ENCODE peak calls at places on chromosomes 2 and 18, in four cellular contexts. One of them, this sample, is unnamed.

GRCh38 chr18:57910817-57911216 is 107.7 kb upstream of the ATP8B1 start:
- DNase-seq in thoracic aorta: no peak
- DNase-seq in dorsolateral prefrontal cortex: no peak
- DNase-seq in GM23338: peak
- DNase-seq in this sample: no peak

GRCh38 chr18:3998698-3999333 is 456.3 kb downstream of the DLGAP1 start:
- DNase-seq in thoracic aorta: no peak
- DNase-seq in dorsolateral prefrontal cortex: no peak
- DNase-seq in GM23338: peak
- DNase-seq in this sample: peak

GRCh38 chr2:47089083-47089464 is 66.0 kb downstream of the STPG4 start:
- DNase-seq in thoracic aorta: no peak
- DNase-seq in dorsolateral prefrontal cortex: no peak
- DNase-seq in GM23338: no peak
- DNase-seq in this sample: no peak

GRCh38 chr2:6946722-6947121 is 29.5 kb downstream of the RNF144A start:
- DNase-seq in thoracic aorta: no peak
- DNase-seq in dorsolateral prefrontal cortex: no peak
- DNase-seq in GM23338: no peak
- DNase-seq in this sample: peak

GRCh38 chr2:181234429-181235410 is 222.5 kb upstream of the ITGA4 start:
- DNase-seq in thoracic aorta: no peak
- DNase-seq in dorsolateral prefrontal cortex: no peak
- DNase-seq in GM23338: no peak
- DNase-seq in this sample: no peak

GRCh38 chr2:185188656-185189055 is 549.9 kb upstream of the FSIP2 start:
- DNase-seq in thoracic aorta: no peak
- DNase-seq in dorsolateral prefrontal cortex: no peak
- DNase-seq in GM23338: no peak
- DNase-seq in this sample: no peak

GRCh38 chr2:171595896-171596295 is 73.6 kb downstream of the CYBRD1 start:
- DNase-seq in thoracic aorta: no peak
- DNase-seq in dorsolateral prefrontal cortex: no peak
- DNase-seq in GM23338: no peak
- DNase-seq in this sample: peak

GRCh38 chr2:188425266-188425665 is 133.6 kb downstream of the GULP1 start:
- DNase-seq in thoracic aorta: no peak
- DNase-seq in dorsolateral prefrontal cortex: no peak
- DNase-seq in GM23338: no peak
- DNase-seq in this sample: no peak

GRCh38 chr2:13607139-13607538 is 890.4 kb downstream of the TRIB2 start:
- DNase-seq in thoracic aorta: no peak
- DNase-seq in dorsolateral prefrontal cortex: no peak
- DNase-seq in GM23338: no peak
- DNase-seq in this sample: no peak

GRCh38 chr2:156753766-156754165 is 317.6 kb downstream of the GPD2 start:
- DNase-seq in thoracic aorta: no peak
- DNase-seq in dorsolateral prefrontal cortex: no peak
- DNase-seq in GM23338: no peak
- DNase-seq in this sample: no peak

GRCh38 chr2:70258532-70258875 is 567 bp downstream of the PCYOX1 start:
- DNase-seq in thoracic aorta: no peak
- DNase-seq in dorsolateral prefrontal cortex: no peak
- DNase-seq in GM23338: peak
- DNase-seq in this sample: peak

GRCh38 chr2:238527565-238527964 is 100.8 kb downstream of the ASB1 start:
- DNase-seq in thoracic aorta: no peak
- DNase-seq in dorsolateral prefrontal cortex: no peak
- DNase-seq in GM23338: no peak
- DNase-seq in this sample: peak

GRCh38 chr2:238523158-238524110 is 96.7 kb downstream of the ASB1 start:
- DNase-seq in thoracic aorta: no peak
- DNase-seq in dorsolateral prefrontal cortex: no peak
- DNase-seq in GM23338: peak
- DNase-seq in this sample: no peak

GRCh38 chr2:238525990-238526389 is 99.3 kb downstream of the ASB1 start:
- DNase-seq in thoracic aorta: no peak
- DNase-seq in dorsolateral prefrontal cortex: no peak
- DNase-seq in GM23338: no peak
- DNase-seq in this sample: no peak

GRCh38 chr2:238521870-238522269 is 95.1 kb downstream of the ASB1 start:
- DNase-seq in thoracic aorta: no peak
- DNase-seq in dorsolateral prefrontal cortex: no peak
- DNase-seq in GM23338: no peak
- DNase-seq in this sample: no peak

DNA sequence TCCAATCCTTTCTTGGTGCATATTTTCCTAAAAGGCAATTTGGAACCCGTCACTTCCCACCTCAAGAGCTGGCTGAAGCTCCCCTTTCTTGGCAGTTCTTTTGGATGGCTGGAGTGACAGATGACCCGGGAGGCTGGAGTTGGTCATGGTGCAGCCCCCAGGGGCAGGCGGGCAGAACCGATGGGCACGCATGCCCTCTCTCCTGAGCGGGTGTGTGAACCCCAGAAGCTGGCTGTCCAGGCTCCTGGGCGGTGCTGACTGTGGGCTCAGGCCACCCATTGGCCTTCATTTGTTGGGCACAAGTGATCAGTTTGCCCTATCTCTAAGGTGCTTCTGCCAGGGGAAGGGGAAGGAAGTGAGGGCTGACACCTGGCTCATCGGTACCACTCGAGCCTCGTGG is 97.9 kb downstream of the ASB1 start:
- DNase-seq in thoracic aorta: no peak
- DNase-seq in dorsolateral prefrontal cortex: no peak
- DNase-seq in GM23338: no peak
- DNase-seq in this sample: no peak
- TF ChIP-seq CTCF in thoracic aorta: no peak
- TF ChIP-seq CTCF in dorsolateral prefrontal cortex: no peak
- TF ChIP-seq CTCF in GM23338: no peak
- TF ChIP-seq CTCF in this sample: no peak

GRCh38 chr18:77087391-77088141 is 45.0 kb downstream of the MBP start:
- DNase-seq in thoracic aorta: no peak
- DNase-seq in dorsolateral prefrontal cortex: peak
- DNase-seq in GM23338: peak
- DNase-seq in this sample: peak
- H3K27ac ChIP-seq in thoracic aorta: peak
- H3K27ac ChIP-seq in dorsolateral prefrontal cortex: peak
- H3K27ac ChIP-seq in GM23338: no peak
- H3K27ac ChIP-seq in this sample: peak

DNA sequence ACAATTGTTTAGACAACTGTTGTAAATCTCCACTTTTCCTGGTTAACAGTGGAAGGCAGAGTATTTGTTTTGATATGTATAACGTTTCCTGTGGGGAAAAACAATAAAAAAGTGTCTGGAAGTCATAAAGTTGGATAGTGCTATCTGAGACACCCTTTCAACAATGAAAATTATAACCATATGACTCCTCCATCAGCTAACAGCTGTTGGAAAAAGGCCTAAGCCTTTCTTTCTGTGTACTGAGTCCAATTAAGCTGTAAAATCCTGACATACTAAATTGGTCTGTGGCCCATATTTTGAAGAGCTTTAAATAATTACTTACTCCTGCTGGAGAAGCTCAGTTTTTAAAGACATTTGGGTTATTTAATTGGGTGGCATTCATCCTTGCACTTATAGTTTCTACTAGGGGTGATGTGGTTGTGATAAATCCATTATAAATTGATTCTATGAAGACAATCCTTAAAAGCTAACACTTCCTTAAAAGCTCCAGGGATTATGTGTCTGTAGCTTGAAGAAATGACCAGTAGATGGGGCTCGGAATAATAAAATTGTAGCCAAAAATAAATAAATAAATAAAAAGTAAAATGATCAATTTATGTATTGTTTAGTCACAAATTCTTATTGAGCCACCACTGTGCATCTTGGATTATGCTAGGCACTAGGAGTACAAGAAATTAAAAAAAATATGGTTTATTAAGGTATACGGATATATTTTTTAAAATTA is 698.2 kb upstream of the NXPH2 start:
- DNase-seq in thoracic aorta: no peak
- DNase-seq in dorsolateral prefrontal cortex: no peak
- DNase-seq in GM23338: no peak
- DNase-seq in this sample: peak
- TF ChIP-seq CTCF in thoracic aorta: no peak
- TF ChIP-seq CTCF in dorsolateral prefrontal cortex: no peak
- TF ChIP-seq CTCF in GM23338: no peak
- TF ChIP-seq CTCF in this sample: no peak

DNA sequence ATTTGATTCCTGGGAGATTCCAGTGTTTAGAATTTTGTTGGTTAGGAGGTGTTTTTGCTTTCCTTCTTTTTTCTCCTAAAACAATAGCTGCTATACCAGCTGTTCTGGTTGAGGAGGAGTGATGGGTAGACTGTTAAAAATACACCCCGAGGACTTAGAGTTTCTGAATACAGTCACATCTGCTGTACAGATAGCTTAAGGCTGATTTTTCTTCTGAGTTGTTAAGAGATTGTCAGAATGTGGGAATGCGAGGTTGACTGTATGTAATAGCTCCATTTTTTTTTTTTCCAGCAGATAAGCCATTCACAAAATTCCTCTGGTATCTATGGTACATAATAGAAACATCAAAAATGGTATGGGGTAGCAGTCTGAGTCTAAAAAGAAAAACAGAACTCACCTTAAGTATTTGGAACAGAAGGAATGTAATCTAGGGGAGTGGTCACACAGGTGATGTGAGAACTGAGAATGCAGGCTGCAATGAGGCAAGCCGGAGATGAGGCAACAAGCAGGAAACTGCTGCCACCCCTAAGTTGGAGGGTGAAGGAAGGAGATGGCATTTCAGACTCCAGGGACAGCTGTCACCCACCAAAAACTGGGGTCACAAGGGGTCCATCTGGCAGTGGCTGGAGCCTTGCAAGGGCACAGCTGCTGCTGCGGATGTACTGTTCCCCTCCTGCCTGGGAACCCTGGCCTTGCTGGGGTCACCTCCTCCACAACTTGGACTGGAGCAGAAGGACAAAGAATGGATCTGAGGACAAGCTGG is 2.4 kb downstream of the DGKD start:
- DNase-seq in thoracic aorta: no peak
- DNase-seq in dorsolateral prefrontal cortex: no peak
- DNase-seq in GM23338: no peak
- DNase-seq in this sample: no peak
- H3K27ac ChIP-seq in thoracic aorta: no peak
- H3K27ac ChIP-seq in dorsolateral prefrontal cortex: no peak
- H3K27ac ChIP-seq in GM23338: no peak
- H3K27ac ChIP-seq in this sample: no peak

DNA sequence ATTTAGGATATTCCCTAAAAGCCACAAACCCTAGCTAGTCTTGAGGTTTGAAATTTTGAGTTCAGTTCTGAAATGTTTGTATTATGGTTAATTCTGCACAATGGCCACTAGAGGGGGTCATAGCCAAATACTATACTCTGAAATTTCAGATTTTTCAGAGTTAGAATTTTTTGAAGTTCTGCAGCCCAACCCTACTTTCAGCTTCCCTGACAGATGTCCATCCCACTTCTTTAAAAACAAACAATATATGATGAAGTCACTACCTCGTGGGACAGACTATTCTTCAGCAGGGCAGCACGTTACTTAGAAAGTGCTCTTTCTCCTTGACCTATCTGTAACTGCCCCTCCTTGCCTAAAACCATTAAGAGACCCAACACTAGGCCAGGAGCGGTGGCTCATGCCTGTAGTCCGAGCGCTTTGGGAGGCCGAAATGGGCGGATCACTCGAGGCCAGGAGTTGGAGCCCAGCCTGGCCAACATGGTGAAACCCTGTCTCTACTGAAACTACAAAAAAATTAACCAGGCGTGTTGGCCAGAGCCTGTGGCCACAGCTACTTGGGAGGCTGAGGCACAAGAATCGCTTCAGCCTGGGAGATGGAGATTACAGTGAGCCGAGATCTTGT is 48.2 kb upstream of the PAPOLG start:
- DNase-seq in thoracic aorta: no peak
- DNase-seq in dorsolateral prefrontal cortex: no peak
- DNase-seq in GM23338: peak
- DNase-seq in this sample: peak
- TF ChIP-seq CTCF in thoracic aorta: peak
- TF ChIP-seq CTCF in dorsolateral prefrontal cortex: peak
- TF ChIP-seq CTCF in GM23338: peak
- TF ChIP-seq CTCF in this sample: peak

This sample was measured in RWPE1.